ENCODE peak calls at places on chromosome 14, in seven cellular contexts. P is osteocyte, U is AG09309, O is Calu3, B is right atrium auricular region, W is WERI-Rb-1, S is WTC11. H is an unnamed sample.

GRCh38 chr14:90599748-90600507 is 203.1 kb downstream of the CALM1 start:
- DNase-seq in W (no peak), P (no peak), O (peak), S (no peak), U (no peak), B (no peak), H (no peak)

GRCh38 chr14:29664515-29664914 is 263.1 kb downstream of the PRKD1 start:
- DNase-seq in O (no peak), S (no peak), U (no peak), B (no peak), W (no peak), P (no peak), H (no peak)

GRCh38 chr14:83172363-83172762 is 1638.7 kb upstream of the SEL1L start:
- DNase-seq in S (no peak), P (no peak), B (no peak), O (no peak), U (no peak), W (no peak), H (no peak)

GRCh38 chr14:19920021-19920657 is at the start of gene OR4K5:
- DNase-seq in B (no peak), P (no peak), O (no peak), W (no peak), U (no peak), S (no peak), H (no peak)

GRCh38 chr14:105855893-105856675 is 329.7 kb downstream of the TMEM121 start:
- DNase-seq in S (no peak), U (no peak), W (no peak), B (peak), P (peak), O (no peak), H (no peak)

GRCh38 chr14:88316521-88316920 is 6.5 kb downstream of the KCNK10 start:
- DNase-seq in W (no peak), B (no peak), P (no peak), O (no peak), S (no peak), U (no peak), H (no peak)

GRCh38 chr14:104803916-104804371 is 3.0 kb downstream of the ZBTB42 start:
- DNase-seq in B (no peak), U (no peak), S (no peak), O (no peak), W (no peak), P (no peak), H (no peak)

GRCh38 chr14:100578552-100578951 is 8.7 kb downstream of the BEGAIN start:
- DNase-seq in W (no peak), P (no peak), B (no peak), S (peak), O (no peak), U (no peak), H (no peak)

GRCh38 chr14:92173668-92174067 is 51.9 kb downstream of the CPSF2 start:
- DNase-seq in B (no peak), P (no peak), O (no peak), S (no peak), W (no peak), U (no peak), H (no peak)

GRCh38 chr14:58777541-58777979 is 139.8 kb downstream of the DACT1 start:
- DNase-seq in O (no peak), S (no peak), U (no peak), B (no peak), W (no peak), P (no peak), H (no peak)

GRCh38 chr14:102219316-102219715 is 79.6 kb downstream of the WDR20 start:
- DNase-seq in O (no peak), W (no peak), U (no peak), B (no peak), P (no peak), S (no peak), H (no peak)

GRCh38 chr14:74649167-74649566 is 37.1 kb upstream of the LTBP2 start:
- DNase-seq in S (peak), P (no peak), U (no peak), B (no peak), O (no peak), W (no peak), H (no peak)

GRCh38 chr14:77084991-77085390 is 13.1 kb upstream of the CIPC start:
- DNase-seq in W (no peak), B (no peak), P (no peak), S (no peak), O (no peak), U (no peak), H (no peak)

GRCh38 chr14:76771432-76771980 is 10.2 kb downstream of the VASH1 start:
- DNase-seq in U (no peak), O (no peak), P (peak), W (no peak), S (no peak), B (peak), H (no peak)

GRCh38 chr14:72883963-72884362 is 9.9 kb downstream of the DPF3 start:
- DNase-seq in B (no peak), U (no peak), P (no peak), S (no peak), O (no peak), W (no peak), H (no peak)

GRCh38 chr14:56666716-56667115 is 87.1 kb downstream of the TMEM260 start:
- DNase-seq in W (no peak), U (no peak), S (no peak), O (no peak), P (no peak), B (no peak), H (no peak)

GRCh38 chr14:98120831-98121464 is 1151.0 kb downstream of the BCL11B start:
- DNase-seq in O (no peak), U (no peak), P (no peak), W (no peak), S (no peak), B (no peak), H (no peak)

GRCh38 chr14:53542692-53543091 is 389.6 kb upstream of the DDHD1 start:
- DNase-seq in P (no peak), S (no peak), W (no peak), O (peak), B (no peak), U (no peak), H (peak)

DNA sequence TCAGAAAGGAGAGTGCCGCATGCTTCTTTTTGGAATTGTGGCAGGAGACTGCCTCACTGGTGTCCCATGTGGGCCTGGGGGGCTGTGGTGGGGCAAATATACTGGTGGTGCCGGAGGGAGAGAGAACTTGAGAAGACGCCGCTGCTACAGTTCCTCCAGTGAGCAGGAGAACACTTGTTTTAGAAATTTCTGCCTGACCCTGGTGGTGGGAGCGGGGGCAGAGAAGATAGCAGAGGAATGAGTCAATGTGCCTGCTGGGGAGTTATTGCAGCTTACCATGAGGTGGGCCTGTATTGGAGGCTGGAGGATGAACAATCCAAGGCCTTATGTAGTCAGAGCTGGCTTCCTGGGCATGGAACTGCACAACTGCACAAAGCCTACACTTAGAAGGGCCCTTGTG is 211.8 kb downstream of the SNAPC1 start:
- DNase-seq in P (no peak), B (no peak), S (no peak), W (no peak), U (peak), O (no peak), H (no peak)
- TF ChIP-seq CTCF in P (no peak), B (no peak), S (no peak), W (no peak), U (peak), O (no peak), H (no peak)

GRCh38 chr14:24761141-24761540 is 127.2 kb upstream of the GZMB start:
- DNase-seq in S (no peak), P (no peak), U (no peak), B (no peak), O (no peak), W (no peak), H (no peak)
- TF ChIP-seq CTCF in S (no peak), P (no peak), U (no peak), B (no peak), O (no peak), W (no peak), H (no peak)

GRCh38 chr14:85528080-85528881 is 1.7 kb upstream of the FLRT2 start:
- DNase-seq in B (peak), U (peak), S (peak), W (peak), O (no peak), P (peak), H (peak)
- TF ChIP-seq CTCF in B (peak), U (peak), S (no peak), W (peak), O (no peak), P (peak), H (no peak)

DNA sequence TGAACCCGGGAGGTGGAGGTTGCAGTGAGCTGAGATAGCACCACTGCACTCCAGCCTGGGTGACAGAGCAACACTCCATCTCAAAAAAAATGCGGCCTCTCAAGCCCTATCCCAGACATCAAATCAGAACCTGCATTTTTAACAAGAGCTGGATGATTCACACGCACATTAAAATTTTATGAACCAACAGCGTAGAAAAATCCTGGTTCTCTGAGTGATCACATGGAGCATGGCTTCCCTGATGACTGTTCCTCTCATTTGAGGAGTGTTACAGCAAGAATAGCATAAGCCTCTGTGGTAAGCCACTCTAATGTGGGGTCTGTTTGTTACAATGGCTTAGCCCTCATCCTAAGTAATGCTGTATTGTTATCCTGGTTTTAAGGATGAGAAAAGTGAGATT is 163.6 kb downstream of the BRMS1L start:
- DNase-seq in B (no peak), P (no peak), O (no peak), S (no peak), U (no peak), W (no peak), H (no peak)
- TF ChIP-seq CTCF in B (no peak), P (no peak), O (no peak), S (no peak), U (no peak), W (no peak), H (no peak)

GRCh38 chr14:70955543-70956480 is 48.6 kb downstream of the PCNX1 start:
- DNase-seq in W (peak), S (no peak), P (no peak), U (no peak), O (peak), B (no peak), H (no peak)
- TF ChIP-seq CTCF in W (peak), S (no peak), P (peak), U (peak), O (peak), B (peak), H (no peak)

H was measured in endothelial cell.